ENCODE peak calls at places on chromosomes 12 and 14, in ten cellular contexts. S is T47D, G is caudate nucleus, J is iris pigment epithelial cell, X is heart right ventricle, T is fibroblast of the aortic adventitia, L is HEK293T, N is Calu3, A is spleen, V is kidney tubule cell. D is an unnamed sample.

GRCh38 chr12:19234991-19235876 is 105.7 kb downstream of the PLEKHA5 start:
- DNase-seq in T (peak), L (no peak), J (peak), A (no peak), S (no peak), N (no peak), G (no peak), V (peak), X (no peak), D (no peak)

GRCh38 chr12:45637706-45638105 is 91.8 kb upstream of the ARID2 start:
- DNase-seq in T (peak), J (peak), L (no peak), S (no peak), G (no peak), A (no peak), V (peak), N (no peak), X (no peak), D (no peak)

GRCh38 chr14:99116741-99117295 is 155.2 kb downstream of the BCL11B start:
- DNase-seq in G (no peak), A (no peak), V (no peak), L (no peak), T (no peak), X (no peak), J (no peak), N (no peak), S (no peak), D (no peak)

GRCh38 chr12:91565246-91565645 is 382.6 kb upstream of the DCN start:
- DNase-seq in X (no peak), A (no peak), L (no peak), N (no peak), J (peak), T (no peak), S (no peak), V (peak), G (peak), D (no peak)

GRCh38 chr14:88791629-88792571 is 853 bp downstream of the EML5 start:
- DNase-seq in X (no peak), S (no peak), T (no peak), A (peak), L (peak), J (no peak), N (peak), G (peak), V (peak), D (peak)

GRCh38 chr14:76761198-76761848 is at the start of gene VASH1:
- DNase-seq in J (peak), N (peak), L (peak), G (peak), A (peak), T (peak), S (peak), V (peak), X (peak), D (peak)

GRCh38 chr12:107448198-107448597 is 237.4 kb upstream of the PWP1 start:
- DNase-seq in G (no peak), A (peak), V (no peak), S (no peak), T (peak), N (no peak), X (no peak), J (peak), L (peak), D (no peak)

GRCh38 chr12:121858662-121859572 is at the start of gene HPD:
- DNase-seq in L (no peak), T (peak), G (peak), A (no peak), S (peak), V (peak), X (peak), J (peak), N (no peak), D (peak)

GRCh38 chr14:77296155-77296554 is 24.5 kb downstream of the POMT2 start:
- DNase-seq in L (no peak), J (no peak), A (no peak), S (no peak), G (no peak), X (no peak), T (no peak), V (no peak), N (no peak), D (no peak)

GRCh38 chr14:99891900-99892299 is 98.7 kb downstream of the EML1 start:
- DNase-seq in G (no peak), L (no peak), A (no peak), J (no peak), V (peak), X (no peak), T (no peak), N (no peak), S (no peak), D (no peak)

GRCh38 chr12:113145720-113146551 is 3.6 kb upstream of the CFAP73 start:
- DNase-seq in X (no peak), V (peak), T (peak), G (no peak), J (peak), S (no peak), A (peak), N (no peak), L (no peak), D (no peak)

GRCh38 chr12:27667540-27667939 is 28.7 kb upstream of the REP15 start:
- DNase-seq in L (no peak), G (no peak), N (no peak), S (no peak), J (peak), A (peak), V (peak), T (peak), X (no peak), D (peak)